ENCODE peak calls at places on chromosomes 12 and 14, in five cellular contexts. One of them, this sample, is unnamed.

GRCh38 chr14:106207316-106207715 is 680.9 kb downstream of the TMEM121 start:
- DNase-seq in GM23248: no peak
- DNase-seq in GM12865: no peak
- DNase-seq in neural progenitor cell: no peak
- DNase-seq in HCT116: no peak
- DNase-seq in this sample: no peak

GRCh38 chr12:122841544-122842321 is 6.5 kb downstream of the HIP1R start:
- DNase-seq in neural progenitor cell: no peak
- DNase-seq in GM12865: no peak
- DNase-seq in HCT116: peak; percentile 22
- DNase-seq in GM23248: peak; percentile 90
- DNase-seq in this sample: no peak

GRCh38 chr12:75606921-75607320 is 95.5 kb upstream of the KRR1 start:
- DNase-seq in GM12865: no peak
- DNase-seq in GM23248: no peak
- DNase-seq in neural progenitor cell: no peak
- DNase-seq in HCT116: no peak
- DNase-seq in this sample: no peak

GRCh38 chr14:73168274-73168673 is 32.0 kb downstream of the PSEN1 start:
- DNase-seq in GM23248: no peak
- DNase-seq in neural progenitor cell: no peak
- DNase-seq in GM12865: no peak
- DNase-seq in HCT116: no peak
- DNase-seq in this sample: no peak

GRCh38 chr12:130303781-130304180 is 33.9 kb upstream of the PIWIL1 start:
- DNase-seq in neural progenitor cell: no peak
- DNase-seq in GM12865: no peak
- DNase-seq in HCT116: no peak
- DNase-seq in GM23248: no peak
- DNase-seq in this sample: no peak

GRCh38 chr14:105413542-105413886 is 6.1 kb upstream of the MTA1 start:
- DNase-seq in GM12865: no peak
- DNase-seq in neural progenitor cell: no peak
- DNase-seq in HCT116: no peak
- DNase-seq in GM23248: no peak
- DNase-seq in this sample: no peak

GRCh38 chr14:102824832-102825231 is 47.6 kb downstream of the TRAF3 start:
- DNase-seq in GM12865: no peak
- DNase-seq in GM23248: peak; percentile 75
- DNase-seq in HCT116: no peak
- DNase-seq in neural progenitor cell: no peak
- DNase-seq in this sample: no peak

GRCh38 chr12:101490286-101490920 is 15.3 kb downstream of the SPIC start:
- DNase-seq in HCT116: peak; percentile 62
- DNase-seq in GM12865: peak; percentile 46
- DNase-seq in GM23248: peak; percentile 4
- DNase-seq in neural progenitor cell: peak; percentile 53
- DNase-seq in this sample: peak; percentile 24

GRCh38 chr14:90520326-90520725 is 123.5 kb downstream of the CALM1 start:
- DNase-seq in HCT116: no peak
- DNase-seq in neural progenitor cell: no peak
- DNase-seq in GM12865: no peak
- DNase-seq in GM23248: no peak
- DNase-seq in this sample: no peak

GRCh38 chr14:44833376-44833775 is 128.4 kb downstream of the KLHL28 start:
- DNase-seq in neural progenitor cell: no peak
- DNase-seq in GM23248: peak; percentile 77
- DNase-seq in GM12865: no peak
- DNase-seq in HCT116: peak; percentile 24
- DNase-seq in this sample: no peak

GRCh38 chr14:90700928-90701776 is 115.1 kb downstream of the TTC7B start:
- DNase-seq in GM23248: no peak
- DNase-seq in GM12865: no peak
- DNase-seq in HCT116: no peak
- DNase-seq in neural progenitor cell: no peak
- DNase-seq in this sample: no peak

GRCh38 chr12:123041811-123042655 is 61.6 kb downstream of the ARL6IP4 start:
- DNase-seq in GM12865: no peak
- DNase-seq in GM23248: no peak
- DNase-seq in neural progenitor cell: no peak
- DNase-seq in HCT116: no peak
- DNase-seq in this sample: no peak

GRCh38 chr12:1946311-1946710 is 27.9 kb upstream of the CACNA2D4 start:
- DNase-seq in GM12865: no peak
- DNase-seq in HCT116: no peak
- DNase-seq in GM23248: no peak
- DNase-seq in neural progenitor cell: no peak
- DNase-seq in this sample: no peak

GRCh38 chr12:110585231-110585799 is 2.2 kb upstream of the PPTC7 start:
- DNase-seq in GM12865: no peak
- DNase-seq in HCT116: no peak
- DNase-seq in GM23248: peak; percentile 74
- DNase-seq in neural progenitor cell: peak; percentile 44
- DNase-seq in this sample: peak; percentile 67

GRCh38 chr14:88013750-88014349 is 8.9 kb downstream of the GPR65 start:
- DNase-seq in HCT116: peak; percentile 12
- DNase-seq in neural progenitor cell: peak; percentile 83
- DNase-seq in GM12865: peak; percentile 70
- DNase-seq in GM23248: peak; percentile 82
- DNase-seq in this sample: no peak

GRCh38 chr12:25585021-25585523 is 32.0 kb upstream of the LMNTD1 start:
- DNase-seq in HCT116: no peak
- DNase-seq in GM23248: peak; percentile 83
- DNase-seq in neural progenitor cell: no peak
- DNase-seq in GM12865: no peak
- DNase-seq in this sample: no peak

GRCh38 chr12:9636150-9636549 is 28.4 kb upstream of the KLRB1 start:
- DNase-seq in GM23248: no peak
- DNase-seq in GM12865: no peak
- DNase-seq in neural progenitor cell: no peak
- DNase-seq in HCT116: no peak
- DNase-seq in this sample: no peak

GRCh38 chr12:80763874-80764273 is 47.2 kb downstream of the MYF5 start:
- DNase-seq in GM12865: peak; percentile 70
- DNase-seq in GM23248: peak; percentile 60
- DNase-seq in neural progenitor cell: peak; percentile 74
- DNase-seq in HCT116: peak; percentile 39
- DNase-seq in this sample: peak; percentile 46

GRCh38 chr12:114668151-114668891 is 15.7 kb downstream of the TBX3 start:
- DNase-seq in GM12865: peak; percentile 48
- DNase-seq in HCT116: peak; percentile 61
- DNase-seq in neural progenitor cell: peak; percentile 91
- DNase-seq in GM23248: peak; percentile 96
- DNase-seq in this sample: no peak
- H3K4me3 ChIP-seq in GM12865: no peak overlapping the region
- H3K4me3 ChIP-seq in HCT116: peak overlapping the region; percentile 35
- H3K4me3 ChIP-seq in neural progenitor cell: peak overlapping the region; percentile 32
- H3K4me3 ChIP-seq in GM23248: peak overlapping the region; percentile 71
- H3K4me3 ChIP-seq in this sample: no peak overlapping the region

GRCh38 chr14:78959674-78960264 is 789.6 kb downstream of the NRXN3 start:
- DNase-seq in GM23248: peak; percentile 84
- DNase-seq in GM12865: peak; percentile 68
- DNase-seq in HCT116: peak; percentile 26
- DNase-seq in neural progenitor cell: peak; percentile 79
- DNase-seq in this sample: peak; percentile 33
- H3K4me3 ChIP-seq in GM23248: peak overlapping the region; percentile 63
- H3K4me3 ChIP-seq in GM12865: no peak overlapping the region
- H3K4me3 ChIP-seq in HCT116: no peak overlapping the region
- H3K4me3 ChIP-seq in neural progenitor cell: no peak overlapping the region
- H3K4me3 ChIP-seq in this sample: no peak overlapping the region

GRCh38 chr14:74613211-74613914 is 1.3 kb upstream of the LTBP2 start:
- DNase-seq in GM23248: no peak
- DNase-seq in neural progenitor cell: peak; percentile 50
- DNase-seq in GM12865: no peak
- DNase-seq in HCT116: no peak
- DNase-seq in this sample: no peak
- H3K4me3 ChIP-seq in GM23248: peak overlapping the region; percentile 97
- H3K4me3 ChIP-seq in neural progenitor cell: no peak overlapping the region
- H3K4me3 ChIP-seq in GM12865: no peak overlapping the region
- H3K4me3 ChIP-seq in HCT116: no peak overlapping the region
- H3K4me3 ChIP-seq in this sample: no peak overlapping the region

GRCh38 chr12:51973560-51973959 is 22.1 kb downstream of the ACVR1B start:
- DNase-seq in GM23248: peak; percentile 70
- DNase-seq in GM12865: no peak
- DNase-seq in neural progenitor cell: no peak
- DNase-seq in HCT116: no peak
- DNase-seq in this sample: no peak
- H3K4me3 ChIP-seq in GM23248: peak overlapping the region; percentile 52
- H3K4me3 ChIP-seq in GM12865: no peak overlapping the region
- H3K4me3 ChIP-seq in neural progenitor cell: no peak overlapping the region
- H3K4me3 ChIP-seq in HCT116: no peak overlapping the region
- H3K4me3 ChIP-seq in this sample: no peak overlapping the region

GRCh38 chr14:26597136-26598080 is at the start of gene NOVA1:
- DNase-seq in GM12865: no peak
- DNase-seq in neural progenitor cell: peak; percentile 75
- DNase-seq in GM23248: peak; percentile 77
- DNase-seq in HCT116: no peak
- DNase-seq in this sample: no peak
- H3K4me3 ChIP-seq in GM12865: no peak within 1 kb of the TSS
- H3K4me3 ChIP-seq in neural progenitor cell: peak within 1 kb of the TSS; percentile 94
- H3K4me3 ChIP-seq in GM23248: peak within 1 kb of the TSS; percentile 82
- H3K4me3 ChIP-seq in HCT116: no peak within 1 kb of the TSS
- H3K4me3 ChIP-seq in this sample: peak within 1 kb of the TSS; percentile 66

DNA sequence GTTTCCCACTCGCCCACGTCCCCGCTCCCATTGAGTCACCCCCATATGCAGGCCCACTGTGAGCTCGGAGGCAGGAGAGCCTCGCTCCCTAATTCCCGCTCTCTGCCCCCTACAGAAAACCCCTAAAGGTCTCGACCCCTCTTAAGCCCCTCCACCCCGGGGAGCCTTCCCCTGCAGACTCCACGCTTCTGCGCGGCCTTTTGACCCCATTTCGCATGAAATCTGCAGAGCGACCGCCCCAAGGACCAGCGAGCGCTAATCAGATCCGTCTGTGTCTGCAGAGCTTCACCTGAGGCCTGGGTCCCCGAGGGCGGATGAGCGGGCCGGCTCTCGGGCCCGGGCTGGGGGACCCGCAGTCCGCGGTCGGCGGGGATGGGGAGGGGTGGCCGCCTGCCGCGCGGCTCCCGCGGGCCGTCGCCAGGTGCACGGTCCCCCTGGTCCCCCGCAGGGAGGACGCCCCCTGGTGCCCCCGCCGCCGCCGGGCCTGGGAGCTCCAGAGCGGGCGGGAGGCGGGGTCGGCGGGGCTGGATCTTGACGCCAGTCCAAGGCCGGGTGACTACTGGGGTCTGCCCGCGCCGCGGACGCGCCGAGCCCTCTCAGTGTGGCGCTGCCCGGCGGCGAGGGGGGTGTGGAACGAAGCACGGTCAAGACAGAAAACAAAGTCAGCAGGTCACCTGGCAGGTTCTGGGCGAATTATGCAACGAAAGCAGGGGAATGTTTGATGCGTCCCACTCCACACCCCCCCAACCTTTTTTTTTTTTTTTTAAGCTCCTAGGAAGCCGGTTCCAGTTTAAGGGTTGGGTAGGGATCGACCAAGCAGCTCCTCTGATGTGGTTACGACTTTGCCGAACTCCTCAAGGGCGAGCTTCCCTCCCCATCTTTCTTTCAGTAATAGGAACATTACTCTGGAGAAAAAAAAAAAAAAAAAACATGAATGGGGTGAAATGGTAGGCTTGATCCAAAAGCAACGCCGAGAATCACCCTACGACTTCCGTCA is 9.9 kb downstream of the BMP4 start:
- DNase-seq in neural progenitor cell: peak; percentile 71
- DNase-seq in HCT116: no peak
- DNase-seq in GM12865: no peak
- DNase-seq in GM23248: no peak
- DNase-seq in this sample: no peak
- H3K4me3 ChIP-seq in neural progenitor cell: peak overlapping the region; percentile 47
- H3K4me3 ChIP-seq in HCT116: no peak overlapping the region
- H3K4me3 ChIP-seq in GM12865: no peak overlapping the region
- H3K4me3 ChIP-seq in GM23248: no peak overlapping the region
- H3K4me3 ChIP-seq in this sample: no peak overlapping the region

GRCh38 chr12:55666508-55666907 is 29.8 kb downstream of the OR10P1 start:
- DNase-seq in GM12865: no peak
- DNase-seq in HCT116: no peak
- DNase-seq in GM23248: no peak
- DNase-seq in neural progenitor cell: no peak
- DNase-seq in this sample: no peak
- H3K4me3 ChIP-seq in GM12865: no peak overlapping the region
- H3K4me3 ChIP-seq in HCT116: no peak overlapping the region
- H3K4me3 ChIP-seq in GM23248: no peak overlapping the region
- H3K4me3 ChIP-seq in neural progenitor cell: no peak overlapping the region
- H3K4me3 ChIP-seq in this sample: no peak overlapping the region

GRCh38 chr14:53538316-53538851 is 385.3 kb upstream of the DDHD1 start:
- DNase-seq in HCT116: no peak
- DNase-seq in GM12865: no peak
- DNase-seq in GM23248: no peak
- DNase-seq in neural progenitor cell: no peak
- DNase-seq in this sample: no peak
- H3K4me3 ChIP-seq in HCT116: no peak overlapping the region
- H3K4me3 ChIP-seq in GM12865: no peak overlapping the region
- H3K4me3 ChIP-seq in GM23248: no peak overlapping the region
- H3K4me3 ChIP-seq in neural progenitor cell: no peak overlapping the region
- H3K4me3 ChIP-seq in this sample: no peak overlapping the region

DNA sequence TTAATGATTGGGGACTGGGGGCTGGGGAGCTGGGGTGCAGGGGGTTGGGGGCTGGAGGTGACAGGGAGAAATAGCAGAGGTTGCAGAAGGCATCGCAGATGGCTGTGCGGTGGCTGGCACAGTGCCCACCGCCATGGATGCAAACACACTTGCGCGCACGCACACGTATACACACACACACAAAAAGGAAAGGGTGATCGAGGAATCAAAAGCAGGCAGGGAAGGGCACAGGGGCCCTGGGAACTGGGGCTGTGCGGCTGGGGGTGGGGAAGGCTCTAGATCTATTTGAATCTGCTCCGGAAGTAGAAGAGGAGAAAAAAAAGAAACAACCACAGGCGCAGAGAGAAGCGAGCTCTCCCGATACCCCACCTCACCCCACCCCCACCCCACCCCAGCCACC is 39.4 kb downstream of the ZFHX2 start:
- DNase-seq in GM23248: peak; percentile 18
- DNase-seq in HCT116: no peak
- DNase-seq in GM12865: no peak
- DNase-seq in neural progenitor cell: no peak
- DNase-seq in this sample: no peak
- H3K4me3 ChIP-seq in GM23248: peak overlapping the region; percentile 46
- H3K4me3 ChIP-seq in HCT116: no peak overlapping the region
- H3K4me3 ChIP-seq in GM12865: no peak overlapping the region
- H3K4me3 ChIP-seq in neural progenitor cell: no peak overlapping the region
- H3K4me3 ChIP-seq in this sample: no peak overlapping the region

GRCh38 chr12:11555743-11556625 is 93.5 kb upstream of the ETV6 start:
- DNase-seq in HCT116: no peak
- DNase-seq in GM23248: peak; percentile 29
- DNase-seq in GM12865: no peak
- DNase-seq in neural progenitor cell: no peak
- DNase-seq in this sample: peak; percentile 85
- H3K4me3 ChIP-seq in HCT116: no peak overlapping the region
- H3K4me3 ChIP-seq in GM23248: peak overlapping the region; percentile 32
- H3K4me3 ChIP-seq in GM12865: no peak overlapping the region
- H3K4me3 ChIP-seq in neural progenitor cell: no peak overlapping the region
- H3K4me3 ChIP-seq in this sample: no peak overlapping the region

This sample was measured in Jurkat, Clone E6-1.